ENCODE peak calls at places on chromosomes 7 and 10, in five cellular contexts. One of them, this sample, is unnamed.

GRCh38 chr7:73758581-73759138 is 11.4 kb downstream of the CLDN3 start:
- DNase-seq in Peyer's patch: peak; percentile 87
- DNase-seq in HCT116: no peak
- DNase-seq in PC-3: no peak
- DNase-seq in SK-N-SH: no peak
- DNase-seq in this sample: no peak

GRCh38 chr10:6037975-6038624 is 24.1 kb downstream of the IL2RA start:
- DNase-seq in SK-N-SH: no peak
- DNase-seq in PC-3: no peak
- DNase-seq in Peyer's patch: peak; percentile 45
- DNase-seq in HCT116: no peak
- DNase-seq in this sample: no peak

GRCh38 chr7:133436014-133436428 is 183.1 kb downstream of the EXOC4 start:
- DNase-seq in HCT116: no peak
- DNase-seq in Peyer's patch: no peak
- DNase-seq in PC-3: no peak
- DNase-seq in SK-N-SH: no peak
- DNase-seq in this sample: no peak

GRCh38 chr7:141702047-141702567 is at the start of gene DENND11:
- DNase-seq in PC-3: peak; percentile 37
- DNase-seq in HCT116: no peak
- DNase-seq in SK-N-SH: peak; percentile 97
- DNase-seq in Peyer's patch: peak; percentile 65
- DNase-seq in this sample: peak; percentile 30

GRCh38 chr7:71637578-71637977 is 505.6 kb downstream of the GALNT17 start:
- DNase-seq in PC-3: no peak
- DNase-seq in Peyer's patch: no peak
- DNase-seq in SK-N-SH: no peak
- DNase-seq in HCT116: no peak
- DNase-seq in this sample: no peak

GRCh38 chr10:132624847-132625839 is 87.6 kb downstream of the INPP5A start:
- DNase-seq in Peyer's patch: peak; percentile 45
- DNase-seq in HCT116: no peak
- DNase-seq in SK-N-SH: no peak
- DNase-seq in PC-3: no peak
- DNase-seq in this sample: no peak

GRCh38 chr10:49139866-49140195 is 6.0 kb upstream of the FAM170B start:
- DNase-seq in Peyer's patch: no peak
- DNase-seq in PC-3: peak; percentile 95
- DNase-seq in HCT116: peak; percentile 37
- DNase-seq in SK-N-SH: no peak
- DNase-seq in this sample: no peak

GRCh38 chr7:106462365-106462859 is 177.6 kb upstream of the NAMPT start:
- DNase-seq in HCT116: no peak
- DNase-seq in SK-N-SH: peak; percentile 12
- DNase-seq in Peyer's patch: no peak
- DNase-seq in PC-3: peak; percentile 81
- DNase-seq in this sample: no peak

GRCh38 chr10:12787297-12787696 is 214.2 kb downstream of the CCDC3 start:
- DNase-seq in PC-3: no peak
- DNase-seq in SK-N-SH: no peak
- DNase-seq in HCT116: no peak
- DNase-seq in Peyer's patch: no peak
- DNase-seq in this sample: no peak

GRCh38 chr10:117546020-117546629 is 3.6 kb downstream of the EMX2 start:
- DNase-seq in Peyer's patch: peak; percentile 24
- DNase-seq in HCT116: no peak
- DNase-seq in SK-N-SH: no peak
- DNase-seq in PC-3: no peak
- DNase-seq in this sample: no peak

GRCh38 chr10:107548301-107548700 is 383.8 kb upstream of the SORCS1 start:
- DNase-seq in HCT116: no peak
- DNase-seq in Peyer's patch: no peak
- DNase-seq in PC-3: no peak
- DNase-seq in SK-N-SH: no peak
- DNase-seq in this sample: no peak

GRCh38 chr7:35802649-35803048 is 1.8 kb downstream of the SEPTIN7 start:
- DNase-seq in Peyer's patch: no peak
- DNase-seq in HCT116: no peak
- DNase-seq in PC-3: no peak
- DNase-seq in SK-N-SH: peak; percentile 37
- DNase-seq in this sample: peak; percentile 30

GRCh38 chr7:35799846-35800717 is 775 bp upstream of the SEPTIN7 start:
- DNase-seq in SK-N-SH: peak; percentile 85
- DNase-seq in HCT116: no peak
- DNase-seq in PC-3: peak; percentile 82
- DNase-seq in Peyer's patch: peak; percentile 95
- DNase-seq in this sample: peak; percentile 72

GRCh38 chr7:35801392-35802101 is 690 bp downstream of the SEPTIN7 start:
- DNase-seq in Peyer's patch: peak; percentile 86
- DNase-seq in HCT116: no peak
- DNase-seq in SK-N-SH: peak; percentile 85
- DNase-seq in PC-3: peak; percentile 43
- DNase-seq in this sample: peak; percentile 81

GRCh38 chr7:35802102-35802466 is 1.2 kb downstream of the SEPTIN7 start:
- DNase-seq in PC-3: no peak
- DNase-seq in Peyer's patch: no peak
- DNase-seq in SK-N-SH: no peak
- DNase-seq in HCT116: no peak
- DNase-seq in this sample: no peak

GRCh38 chr7:35800718-35801391 is at the start of gene SEPTIN7:
- DNase-seq in PC-3: peak; percentile 98
- DNase-seq in HCT116: peak; percentile 97
- DNase-seq in Peyer's patch: peak; percentile 99
- DNase-seq in SK-N-SH: peak; percentile 97
- DNase-seq in this sample: peak; percentile 99
- H3K9me3 ChIP-seq in PC-3: no peaks in the 10 kb centered on the region
- H3K9me3 ChIP-seq in HCT116: no peaks in the 10 kb centered on the region
- H3K9me3 ChIP-seq in Peyer's patch: no peaks in the 10 kb centered on the region
- H3K9me3 ChIP-seq in SK-N-SH: no peaks in the 10 kb centered on the region
- H3K9me3 ChIP-seq in this sample: no peaks in the 10 kb centered on the region

DNA sequence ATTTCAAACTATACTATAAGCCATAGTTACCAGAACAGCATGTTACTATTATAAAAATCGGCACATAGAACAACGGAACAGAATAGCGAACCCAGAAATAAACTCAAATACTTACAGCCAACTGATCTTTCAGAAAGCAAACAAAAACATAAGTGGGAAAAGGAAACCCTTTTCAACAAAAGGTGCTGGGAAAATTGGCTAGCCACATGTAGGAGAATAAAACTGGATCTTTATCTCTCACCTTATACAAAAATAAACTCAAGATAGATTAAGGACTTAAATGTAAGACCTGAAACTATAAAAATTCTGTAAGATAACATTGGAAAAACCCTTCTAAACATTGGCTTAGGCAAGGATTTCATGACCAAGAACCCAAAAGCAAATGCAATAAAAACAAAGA is 29.1 kb downstream of the ZNF680 start:
- DNase-seq in SK-N-SH: no peak
- DNase-seq in Peyer's patch: no peak
- DNase-seq in HCT116: no peak
- DNase-seq in PC-3: no peak
- DNase-seq in this sample: no peak
- H3K9me3 ChIP-seq in SK-N-SH: peaks cover 21% of the 10 kb centered on the region
- H3K9me3 ChIP-seq in Peyer's patch: peaks cover 7% of the 10 kb centered on the region
- H3K9me3 ChIP-seq in HCT116: peaks cover 8% of the 10 kb centered on the region
- H3K9me3 ChIP-seq in PC-3: peaks cover 6% of the 10 kb centered on the region
- H3K9me3 ChIP-seq in this sample: peaks cover 30% of the 10 kb centered on the region

GRCh38 chr10:43623351-43623750 is 17.1 kb downstream of the ZNF485 start:
- DNase-seq in Peyer's patch: no peak
- DNase-seq in HCT116: no peak
- DNase-seq in SK-N-SH: peak; percentile 16
- DNase-seq in PC-3: no peak
- DNase-seq in this sample: no peak

GRCh38 chr10:43622022-43622421 is 15.8 kb downstream of the ZNF485 start:
- DNase-seq in HCT116: no peak
- DNase-seq in SK-N-SH: no peak
- DNase-seq in Peyer's patch: no peak
- DNase-seq in PC-3: no peak
- DNase-seq in this sample: no peak

GRCh38 chr10:43616697-43617370 is 10.6 kb downstream of the ZNF485 start:
- DNase-seq in PC-3: no peak
- DNase-seq in SK-N-SH: no peak
- DNase-seq in HCT116: no peak
- DNase-seq in Peyer's patch: no peak
- DNase-seq in this sample: no peak

DNA sequence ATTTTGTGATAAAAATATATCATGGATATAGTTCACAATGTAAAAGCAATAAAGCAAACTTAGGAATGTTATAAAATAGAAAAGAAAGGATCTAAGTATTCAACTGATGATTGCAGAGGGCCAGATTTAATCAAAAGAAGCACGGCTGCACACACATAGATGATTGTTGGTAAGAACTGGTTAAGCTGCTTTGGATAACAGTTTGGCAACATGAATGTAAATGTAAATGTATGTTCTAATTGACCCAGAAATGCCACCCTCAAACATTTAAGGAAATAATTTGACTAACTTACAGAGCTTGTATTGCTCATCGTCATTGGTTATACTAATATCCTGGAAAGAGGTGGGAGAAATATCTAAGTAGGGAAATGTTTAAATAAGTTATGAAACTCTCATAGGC is 13.1 kb downstream of the ZNF485 start:
- DNase-seq in SK-N-SH: no peak
- DNase-seq in PC-3: no peak
- DNase-seq in HCT116: no peak
- DNase-seq in Peyer's patch: no peak
- DNase-seq in this sample: no peak
- H3K9me3 ChIP-seq in SK-N-SH: peaks cover 27% of the 10 kb centered on the region
- H3K9me3 ChIP-seq in PC-3: peaks cover 50% of the 10 kb centered on the region
- H3K9me3 ChIP-seq in HCT116: peaks cover 33% of the 10 kb centered on the region
- H3K9me3 ChIP-seq in Peyer's patch: peaks cover 19% of the 10 kb centered on the region
- H3K9me3 ChIP-seq in this sample: peaks cover 15% of the 10 kb centered on the region

DNA sequence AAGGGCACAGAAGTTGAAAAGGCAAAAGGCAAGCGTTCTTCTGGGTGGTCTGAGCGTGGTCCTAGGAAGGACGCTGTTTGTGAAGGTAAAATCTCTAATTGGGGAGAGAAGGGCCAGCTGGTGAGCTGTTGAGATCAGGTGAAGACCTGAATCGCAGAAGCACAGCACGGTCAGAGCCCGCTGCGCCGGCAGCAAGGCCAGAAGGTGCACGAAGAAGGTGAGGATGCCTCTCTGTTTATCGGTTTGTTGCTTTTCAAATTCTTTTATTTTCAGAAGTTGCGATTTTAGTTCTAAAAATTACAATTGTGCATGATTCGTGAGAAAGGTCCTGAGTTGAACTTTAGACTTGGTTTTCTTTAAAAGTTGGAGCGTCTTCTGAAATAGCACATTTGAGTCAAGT is 247.8 kb upstream of the FOXK1 start:
- DNase-seq in PC-3: no peak
- DNase-seq in SK-N-SH: no peak
- DNase-seq in HCT116: no peak
- DNase-seq in Peyer's patch: no peak
- DNase-seq in this sample: no peak
- H3K9me3 ChIP-seq in PC-3: no peaks in the 10 kb centered on the region
- H3K9me3 ChIP-seq in SK-N-SH: no peaks in the 10 kb centered on the region
- H3K9me3 ChIP-seq in HCT116: no peaks in the 10 kb centered on the region
- H3K9me3 ChIP-seq in Peyer's patch: peaks cover 5% of the 10 kb centered on the region
- H3K9me3 ChIP-seq in this sample: no peaks in the 10 kb centered on the region

GRCh38 chr10:99682752-99683151 is 23.4 kb downstream of the ENTPD7 start:
- DNase-seq in HCT116: peak; percentile 29
- DNase-seq in Peyer's patch: no peak
- DNase-seq in SK-N-SH: no peak
- DNase-seq in PC-3: peak; percentile 36
- DNase-seq in this sample: no peak

GRCh38 chr10:99678921-99679320 is 19.6 kb downstream of the ENTPD7 start:
- DNase-seq in HCT116: no peak
- DNase-seq in PC-3: no peak
- DNase-seq in SK-N-SH: no peak
- DNase-seq in Peyer's patch: no peak
- DNase-seq in this sample: no peak

GRCh38 chr10:99681553-99681952 is 22.2 kb downstream of the ENTPD7 start:
- DNase-seq in HCT116: no peak
- DNase-seq in PC-3: peak; percentile 39
- DNase-seq in Peyer's patch: no peak
- DNase-seq in SK-N-SH: no peak
- DNase-seq in this sample: no peak

GRCh38 chr10:99685232-99686041 is 26.1 kb downstream of the ENTPD7 start:
- DNase-seq in Peyer's patch: no peak
- DNase-seq in SK-N-SH: no peak
- DNase-seq in PC-3: no peak
- DNase-seq in HCT116: no peak
- DNase-seq in this sample: no peak

GRCh38 chr10:99682032-99682431 is 22.7 kb downstream of the ENTPD7 start:
- DNase-seq in PC-3: peak; percentile 33
- DNase-seq in Peyer's patch: no peak
- DNase-seq in SK-N-SH: no peak
- DNase-seq in HCT116: no peak
- DNase-seq in this sample: no peak
- H3K9me3 ChIP-seq in PC-3: no peaks in the 10 kb centered on the region
- H3K9me3 ChIP-seq in Peyer's patch: no peaks in the 10 kb centered on the region
- H3K9me3 ChIP-seq in SK-N-SH: no peaks in the 10 kb centered on the region
- H3K9me3 ChIP-seq in HCT116: no peaks in the 10 kb centered on the region
- H3K9me3 ChIP-seq in this sample: no peaks in the 10 kb centered on the region

GRCh38 chr7:158128572-158128971 is 459.1 kb downstream of the PTPRN2 start:
- DNase-seq in SK-N-SH: no peak
- DNase-seq in HCT116: no peak
- DNase-seq in Peyer's patch: no peak
- DNase-seq in PC-3: no peak
- DNase-seq in this sample: no peak

GRCh38 chr7:158125721-158126120 is 461.9 kb downstream of the PTPRN2 start:
- DNase-seq in SK-N-SH: no peak
- DNase-seq in PC-3: no peak
- DNase-seq in HCT116: no peak
- DNase-seq in Peyer's patch: peak; percentile 39
- DNase-seq in this sample: no peak

GRCh38 chr7:158125091-158125490 is 462.5 kb downstream of the PTPRN2 start:
- DNase-seq in Peyer's patch: peak; percentile 34
- DNase-seq in SK-N-SH: no peak
- DNase-seq in HCT116: no peak
- DNase-seq in PC-3: no peak
- DNase-seq in this sample: no peak

GRCh38 chr7:158127241-158127640 is 460.4 kb downstream of the PTPRN2 start:
- DNase-seq in HCT116: no peak
- DNase-seq in PC-3: no peak
- DNase-seq in Peyer's patch: no peak
- DNase-seq in SK-N-SH: no peak
- DNase-seq in this sample: no peak

DNA sequence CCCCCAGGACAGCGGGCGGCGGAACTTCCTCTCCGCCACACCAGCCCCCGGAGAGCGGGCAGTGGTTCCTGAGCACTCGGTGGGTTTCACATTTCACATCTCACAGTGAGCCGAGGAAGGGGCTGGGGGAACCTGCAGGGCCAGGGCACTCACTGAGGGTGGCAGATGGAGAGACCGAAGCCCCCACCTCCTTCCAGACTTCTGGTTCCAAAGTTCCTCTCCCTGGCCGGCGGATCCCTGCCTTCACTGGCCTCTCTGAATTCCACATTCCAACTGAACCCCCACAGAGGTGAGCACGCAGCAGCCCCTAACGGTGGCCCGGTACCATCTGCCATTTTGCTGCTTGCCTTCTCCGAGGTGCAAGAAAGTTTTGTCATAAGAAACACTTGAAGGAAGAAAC is 461.0 kb downstream of the PTPRN2 start:
- DNase-seq in PC-3: no peak
- DNase-seq in Peyer's patch: no peak
- DNase-seq in HCT116: no peak
- DNase-seq in SK-N-SH: no peak
- DNase-seq in this sample: no peak
- H3K9me3 ChIP-seq in PC-3: peaks cover 3% of the 10 kb centered on the region
- H3K9me3 ChIP-seq in Peyer's patch: no peaks in the 10 kb centered on the region
- H3K9me3 ChIP-seq in HCT116: peaks cover 11% of the 10 kb centered on the region
- H3K9me3 ChIP-seq in SK-N-SH: no peaks in the 10 kb centered on the region
- H3K9me3 ChIP-seq in this sample: no peaks in the 10 kb centered on the region

GRCh38 chr7:56474271-56474670 is 358.1 kb upstream of the NUPR2 start:
- DNase-seq in SK-N-SH: no peak
- DNase-seq in PC-3: no peak
- DNase-seq in Peyer's patch: no peak
- DNase-seq in HCT116: no peak
- DNase-seq in this sample: no peak

GRCh38 chr7:56471811-56472210 is 355.6 kb upstream of the NUPR2 start:
- DNase-seq in PC-3: no peak
- DNase-seq in Peyer's patch: no peak
- DNase-seq in SK-N-SH: no peak
- DNase-seq in HCT116: no peak
- DNase-seq in this sample: no peak
- H3K9me3 ChIP-seq in PC-3: peaks cover 25% of the 10 kb centered on the region
- H3K9me3 ChIP-seq in Peyer's patch: peaks cover 75% of the 10 kb centered on the region
- H3K9me3 ChIP-seq in SK-N-SH: peaks cover 32% of the 10 kb centered on the region
- H3K9me3 ChIP-seq in HCT116: peaks cover 25% of the 10 kb centered on the region
- H3K9me3 ChIP-seq in this sample: peaks cover 28% of the 10 kb centered on the region